ENCODE peak calls at places on chromosomes 13 and 19, in four cellular contexts. K, Z, V and P are unnamed samples.

GRCh38 chr13:49164712-49165111 is 55.4 kb upstream of the MLNR start:
- DNase-seq in V (no peak), K (no peak), Z (no peak), P (no peak)

GRCh38 chr13:99686944-99687382 is 185.7 kb downstream of the TM9SF2 start:
- DNase-seq in K (peak), V (no peak), Z (peak), P (no peak)

GRCh38 chr13:29754486-29754806 is 96.0 kb downstream of the UBL3 start:
- DNase-seq in Z (no peak), V (no peak), K (peak), P (peak)

GRCh38 chr13:28489536-28489935 is 5.4 kb downstream of the FLT1 start:
- DNase-seq in Z (no peak), V (no peak), K (no peak), P (no peak)

GRCh38 chr13:34857561-34857960 is 84.5 kb upstream of the NBEA start:
- DNase-seq in Z (no peak), V (no peak), K (no peak), P (no peak)

GRCh38 chr19:29645911-29646310 is 19.4 kb upstream of the PLEKHF1 start:
- DNase-seq in V (no peak), K (no peak), Z (no peak), P (peak)

GRCh38 chr19:42394751-42395150 is 4.7 kb upstream of the CNFN start:
- DNase-seq in V (no peak), K (no peak), Z (no peak), P (no peak)

GRCh38 chr13:83752141-83752540 is 130.1 kb downstream of the SLITRK1 start:
- DNase-seq in K (no peak), Z (no peak), V (no peak), P (peak)

GRCh38 chr13:51999525-51999924 is 11.7 kb downstream of the ATP7B start:
- DNase-seq in V (no peak), Z (no peak), K (no peak), P (no peak)

GRCh38 chr13:101323601-101324000 is 92.7 kb downstream of the NALCN start:
- DNase-seq in K (no peak), Z (no peak), V (no peak), P (no peak)

GRCh38 chr19:51689751-51690358 is 3.3 kb upstream of the SPACA6 start:
- DNase-seq in Z (peak), K (peak), V (no peak), P (no peak)

GRCh38 chr13:94268661-94269060 is 210.8 kb downstream of the DCT start:
- DNase-seq in Z (no peak), K (no peak), V (no peak), P (no peak)

GRCh38 chr13:61727714-61728275 is 312.1 kb upstream of the PCDH20 start:
- DNase-seq in V (no peak), K (no peak), Z (no peak), P (no peak)

GRCh38 chr19:47240996-47241918 is 10.3 kb upstream of the BBC3 start:
- DNase-seq in K (peak), V (no peak), Z (peak), P (peak)

GRCh38 chr19:37977992-37978391 is 71.0 kb downstream of the SIPA1L3 start:
- DNase-seq in Z (no peak), V (no peak), K (no peak), P (no peak)

GRCh38 chr19:30336290-30336689 is 35.9 kb upstream of the ZNF536 start:
- DNase-seq in Z (no peak), V (no peak), K (no peak), P (no peak)

GRCh38 chr13:91482427-91482826 is 84.0 kb downstream of the GPC5 start:
- DNase-seq in Z (no peak), K (no peak), V (no peak), P (no peak)

GRCh38 chr19:48110350-48110966 is at the start of gene PLA2G4C:
- DNase-seq in Z (peak), K (peak), V (peak), P (peak)

GRCh38 chr19:49335071-49335783 is at the start of gene CD37:
- DNase-seq in Z (peak), V (no peak), K (no peak), P (no peak)

GRCh38 chr19:43534811-43535761 is 2.1 kb downstream of the ZNF575 start:
- DNase-seq in V (no peak), Z (peak), K (peak), P (peak)

GRCh38 chr19:10915511-10916091 is 12.8 kb downstream of the YIPF2 start:
- DNase-seq in Z (no peak), V (no peak), K (no peak), P (no peak)

GRCh38 chr13:99426426-99426825 is 74.8 kb upstream of the TM9SF2 start:
- DNase-seq in V (no peak), K (no peak), Z (no peak), P (no peak)

GRCh38 chr13:67383358-67383757 is 153.2 kb upstream of the PCDH9 start:
- DNase-seq in V (no peak), K (no peak), Z (no peak), P (peak)

GRCh38 chr13:64052526-64052925 is 2636.9 kb upstream of the PCDH20 start:
- DNase-seq in K (no peak), V (no peak), Z (no peak), P (no peak)

GRCh38 chr13:63540042-63540441 is 2124.4 kb upstream of the PCDH20 start:
- DNase-seq in Z (no peak), V (no peak), K (no peak), P (no peak)

GRCh38 chr13:51342706-51343105 is 3.2 kb downstream of the SERPINE3 start:
- DNase-seq in V (no peak), K (no peak), Z (no peak), P (no peak)

GRCh38 chr13:92126399-92126798 is 728.0 kb downstream of the GPC5 start:
- DNase-seq in V (no peak), K (no peak), Z (no peak), P (no peak)

GRCh38 chr19:20414133-20414532 is 151.4 kb downstream of the ZNF737 start:
- DNase-seq in Z (no peak), K (no peak), V (no peak), P (no peak)

GRCh38 chr19:1123381-1123780 is 19.6 kb downstream of the GPX4 start:
- DNase-seq in V (no peak), K (no peak), Z (no peak), P (no peak)

GRCh38 chr19:52691215-52691610 is 43.6 kb downstream of the ZNF611 start:
- DNase-seq in Z (no peak), K (no peak), V (no peak), P (no peak)

GRCh38 chr19:21912654-21913053 is 76.7 kb upstream of the ZNF43 start:
- DNase-seq in Z (peak), K (no peak), V (no peak), P (no peak)

GRCh38 chr13:23617551-23618014 is 47.4 kb downstream of the TNFRSF19 start:
- DNase-seq in V (no peak), K (no peak), Z (no peak), P (no peak)

GRCh38 chr13:74562381-74562780 is 428.2 kb upstream of the KLF12 start:
- DNase-seq in V (no peak), K (no peak), Z (no peak), P (no peak)

GRCh38 chr19:30070970-30071632 is 129.1 kb downstream of the URI1 start:
- DNase-seq in K (no peak), Z (no peak), V (no peak), P (no peak)

GRCh38 chr13:21583496-21583895 is 20.5 kb downstream of the MICU2 start:
- DNase-seq in Z (no peak), V (no peak), K (peak), P (peak)

GRCh38 chr19:33298146-33298911 is 4.0 kb downstream of the CEBPA start:
- DNase-seq in K (no peak), V (no peak), Z (no peak), P (no peak)

DNA sequence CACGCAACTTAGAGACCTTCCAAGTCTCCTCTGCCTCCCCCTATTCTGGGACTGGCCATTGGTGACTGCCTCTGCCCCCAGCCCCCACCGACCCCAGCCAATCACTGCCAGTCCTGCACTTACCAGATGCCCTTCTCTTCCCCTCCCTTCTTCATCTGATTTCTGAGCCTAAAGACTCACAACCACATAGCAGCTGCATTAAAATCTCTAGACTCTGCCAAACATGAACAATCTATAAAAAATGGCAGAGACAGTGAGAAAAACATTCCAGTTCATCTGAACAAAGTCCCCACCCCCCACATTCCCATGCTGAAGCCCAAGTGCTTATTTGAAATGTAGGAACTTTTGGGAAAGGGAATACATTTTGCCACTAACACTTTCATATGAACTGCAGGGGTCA is 60.8 kb downstream of the KCTD12 start:
- DNase-seq in Z (no peak), K (no peak), V (no peak), P (no peak)
- TF ChIP-seq CBFB in Z (no peak), K (no peak), V (no peak), P (no peak)

DNA sequence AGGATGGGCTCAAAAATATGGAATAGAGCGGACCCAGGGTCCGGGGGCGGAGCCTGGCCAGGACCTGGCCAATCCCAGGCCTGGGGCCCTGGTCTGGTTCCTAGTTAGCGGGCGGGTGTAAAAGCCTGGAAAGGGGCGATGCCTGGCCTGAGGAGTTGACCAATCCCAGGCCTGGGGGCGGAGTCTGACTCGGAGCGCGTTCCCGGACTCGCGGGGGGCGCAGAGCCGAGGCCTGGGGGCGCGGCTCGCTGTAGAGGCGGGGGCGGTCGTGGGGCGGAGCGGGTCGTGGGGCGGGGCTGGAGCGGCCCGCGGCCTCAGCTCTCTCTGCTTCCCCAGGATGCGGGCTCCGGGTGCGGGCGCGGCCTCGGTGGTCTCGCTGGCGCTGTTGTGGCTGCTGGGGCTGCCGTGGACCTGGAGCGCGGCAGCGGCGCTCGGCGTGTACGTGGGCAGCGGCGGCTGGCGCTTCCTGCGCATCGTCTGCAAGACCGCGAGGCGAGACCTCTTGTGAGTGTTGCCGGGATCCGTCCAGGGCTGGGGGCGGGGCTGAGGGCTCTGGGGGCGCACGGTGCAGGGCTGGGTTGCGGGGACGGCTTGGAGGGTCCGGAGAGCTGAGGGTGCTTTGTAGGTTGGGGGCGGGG is at the start of gene SLC27A1:
- DNase-seq in V (peak), Z (peak), K (peak), P (peak)
- TF ChIP-seq CBFB in V (no peak), Z (no peak), K (no peak), P (peak)

GRCh38 chr19:6030214-6030507 is 52.2 kb upstream of the RANBP3 start:
- DNase-seq in Z (no peak), V (no peak), K (no peak), P (no peak)
- TF ChIP-seq CBFB in Z (no peak), V (no peak), K (no peak), P (no peak)

GRCh38 chr19:45876411-45877197 is 9.3 kb downstream of the IRF2BP1 start:
- DNase-seq in Z (peak), V (no peak), K (peak), P (peak)
- TF ChIP-seq CBFB in Z (no peak), V (no peak), K (no peak), P (peak)

DNA sequence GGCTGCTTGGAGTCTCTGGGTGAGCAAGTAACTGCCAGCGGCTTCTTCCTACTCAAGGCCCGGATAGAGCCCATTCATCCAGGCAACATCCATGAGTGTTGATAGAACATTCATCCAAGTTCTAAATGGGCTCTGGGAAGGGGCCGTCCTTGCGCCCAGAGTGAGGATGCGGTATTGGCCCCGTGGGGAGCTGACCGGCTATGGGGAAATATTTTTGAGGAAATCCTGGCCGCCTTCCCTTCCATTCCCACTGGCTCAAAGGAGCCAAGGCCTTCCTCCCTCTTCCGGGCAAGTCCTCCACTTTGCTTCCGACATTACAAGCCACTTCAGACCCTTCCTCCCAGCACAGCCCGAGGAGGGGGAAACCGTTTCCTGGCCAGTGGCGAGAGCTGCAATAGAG is 37.7 kb downstream of the C13orf46 start:
- DNase-seq in V (no peak), Z (no peak), K (no peak), P (no peak)
- TF ChIP-seq CBFB in V (no peak), Z (no peak), K (no peak), P (no peak)